ENCODE peak calls at places on chromosomes 6 and 20, in six cellular contexts. F is psoas muscle, D is ovary, U is lower leg skin, B is AG09309, R is A549. H is an unnamed sample.

GRCh38 chr6:43924222-43924702 is 154.3 kb downstream of the VEGFA start:
- DNase-seq in D (no peak), B (no peak), R (no peak), F (no peak), U (no peak), H (no peak)

GRCh38 chr6:54864272-54864671 is 17.7 kb downstream of the FAM83B start:
- DNase-seq in F (no peak), B (no peak), U (no peak), R (no peak), D (no peak), H (no peak)

GRCh38 chr20:59004493-59004762 is 2.6 kb downstream of the CTSZ start:
- DNase-seq in F (peak), U (peak), D (no peak), B (no peak), R (no peak), H (no peak)

GRCh38 chr6:141248056-141248799 is 884.5 kb upstream of the GJE1 start:
- DNase-seq in B (no peak), R (no peak), F (no peak), U (no peak), D (no peak), H (no peak)

GRCh38 chr20:2402271-2402980 is 21.7 kb downstream of the TGM6 start:
- DNase-seq in R (peak), D (no peak), U (no peak), F (no peak), B (peak), H (peak)

GRCh38 chr6:167494698-167495435 is 170.0 kb downstream of the TTLL2 start:
- DNase-seq in R (no peak), U (no peak), D (no peak), B (no peak), F (no peak), H (no peak)

GRCh38 chr6:96499781-96500180 is 21.8 kb upstream of the UFL1 start:
- DNase-seq in R (no peak), D (no peak), B (no peak), U (no peak), F (no peak), H (no peak)

GRCh38 chr6:167546611-167547327 is 221.9 kb downstream of the TTLL2 start:
- DNase-seq in D (no peak), B (no peak), R (no peak), F (no peak), U (no peak), H (no peak)

GRCh38 chr6:69866351-69867074 is at the start of gene COL19A1:
- DNase-seq in F (peak), R (no peak), B (no peak), U (no peak), D (no peak), H (peak)

GRCh38 chr20:38426006-38426405 is 9.1 kb downstream of the SNHG17 start:
- DNase-seq in R (peak), U (no peak), D (no peak), B (peak), F (peak), H (peak)

GRCh38 chr6:135224037-135224647 is 43.0 kb downstream of the MYB start:
- DNase-seq in U (no peak), D (no peak), F (no peak), B (no peak), R (no peak), H (no peak)

GRCh38 chr20:10061641-10062040 is 26.9 kb downstream of the ANKEF1 start:
- DNase-seq in B (no peak), D (no peak), F (no peak), U (no peak), R (no peak), H (no peak)

GRCh38 chr20:23083553-23084220 is 2.4 kb downstream of the CD93 start:
- DNase-seq in D (no peak), B (no peak), U (no peak), F (no peak), R (no peak), H (no peak)

GRCh38 chr6:8674088-8674487 is 238.7 kb upstream of the SLC35B3 start:
- DNase-seq in D (no peak), U (no peak), R (no peak), B (no peak), F (no peak), H (no peak)

GRCh38 chr6:34234667-34235604 is 1.7 kb upstream of the HMGA1 start:
- DNase-seq in B (no peak), D (no peak), U (peak), F (no peak), R (no peak), H (no peak)

GRCh38 chr6:146595981-146596731 is 2.6 kb upstream of the ADGB start:
- DNase-seq in R (no peak), D (no peak), B (no peak), U (no peak), F (no peak), H (peak)

GRCh38 chr6:37699138-37699766 is 1.6 kb upstream of the MDGA1 start:
- DNase-seq in U (no peak), D (no peak), F (no peak), B (no peak), R (no peak), H (peak)
- TF ChIP-seq CTCF in U (no peak), D (no peak), F (no peak), B (no peak), R (no peak), H (no peak)

GRCh38 chr20:46307139-46307998 is 929 bp downstream of the CDH22 start:
- DNase-seq in B (no peak), R (peak), U (no peak), F (peak), D (no peak), H (peak)
- H3K4me3 ChIP-seq in B (no peak), R (peak), U (peak), F (peak), D (peak), H (no peak)

DNA sequence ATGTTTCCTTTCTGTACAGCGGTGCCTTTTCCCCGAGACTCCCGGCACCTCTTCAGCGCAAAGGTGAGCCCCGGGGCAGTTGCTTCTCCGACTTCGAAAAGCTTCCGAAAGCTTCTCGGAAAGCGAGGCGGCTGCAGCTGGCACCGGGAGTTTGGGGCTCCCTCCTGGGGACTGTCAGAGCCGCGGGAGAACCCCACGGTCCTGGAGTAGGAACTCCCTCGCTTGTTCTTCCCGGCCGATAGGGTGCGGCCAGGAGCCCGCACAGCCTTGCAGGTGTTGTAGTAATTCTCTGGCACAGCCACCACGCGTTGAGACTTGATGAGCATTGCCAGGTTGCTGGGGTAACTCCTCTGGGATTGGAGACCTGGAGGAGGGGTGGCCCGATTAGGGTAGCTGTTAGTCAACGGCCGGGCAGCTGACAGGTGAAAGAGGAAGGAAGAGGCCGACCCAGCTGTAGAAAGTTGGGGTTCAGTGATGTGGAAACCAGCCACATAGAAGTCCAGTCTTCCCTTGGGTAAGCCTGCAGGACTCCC is 708 bp downstream of the KDM1B start:
- DNase-seq in D (peak), R (peak), B (no peak), U (peak), F (peak), H (peak)
- TF ChIP-seq CTCF in D (no peak), R (peak), B (peak), U (no peak), F (peak), H (peak)

GRCh38 chr6:12750416-12750815 is 33.8 kb downstream of the PHACTR1 start:
- DNase-seq in F (no peak), B (no peak), R (no peak), U (no peak), D (no peak), H (no peak)

GRCh38 chr6:12748815-12749521 is 32.4 kb downstream of the PHACTR1 start:
- DNase-seq in D (no peak), R (no peak), F (peak), U (no peak), B (no peak), H (no peak)

GRCh38 chr6:12751694-12752304 is 35.2 kb downstream of the PHACTR1 start:
- DNase-seq in F (peak), R (peak), D (no peak), B (peak), U (no peak), H (peak)

GRCh38 chr6:12748411-12748810 is 31.8 kb downstream of the PHACTR1 start:
- DNase-seq in D (no peak), F (no peak), B (no peak), R (no peak), U (no peak), H (no peak)

DNA sequence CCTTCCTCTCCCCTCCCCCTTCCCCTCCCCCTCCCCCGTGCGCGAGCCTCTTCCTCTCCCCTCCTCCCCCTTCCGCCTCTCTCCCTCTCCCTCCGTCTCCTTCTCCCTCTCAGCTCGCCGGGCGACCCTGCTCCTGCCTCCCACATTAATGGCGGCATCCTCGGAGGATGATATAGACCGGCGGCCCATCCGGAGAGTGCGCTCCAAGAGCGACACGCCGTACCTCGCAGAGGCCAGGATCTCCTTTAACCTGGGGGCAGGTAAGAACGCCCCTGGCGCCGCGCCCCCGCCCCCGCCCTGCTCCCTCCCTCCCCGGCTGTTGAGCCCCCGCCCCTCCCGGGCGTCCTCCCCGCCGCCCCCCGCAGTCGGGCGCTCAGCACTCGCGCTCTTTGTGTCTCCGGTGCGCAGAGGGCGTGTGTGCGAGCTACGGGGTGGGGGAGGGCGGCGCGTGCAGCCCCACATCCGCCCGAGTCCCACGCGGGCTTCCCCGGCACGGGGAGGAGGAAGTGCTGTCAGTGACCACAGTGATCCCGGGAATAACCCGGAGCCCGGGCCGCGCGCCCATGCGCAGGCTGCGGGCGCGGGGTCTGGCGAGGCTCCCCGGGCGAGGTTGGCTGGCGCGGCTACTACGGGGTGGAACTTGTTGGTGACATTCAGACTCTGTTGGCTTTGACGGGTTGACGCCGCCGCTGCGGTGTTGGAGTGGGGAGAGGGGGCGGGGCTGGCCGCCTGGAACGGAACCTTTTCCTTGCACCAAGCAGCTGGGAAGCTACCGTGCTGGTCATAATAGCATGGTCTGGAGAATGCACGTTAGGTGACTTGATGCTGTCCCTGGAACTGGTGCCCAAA is 33.2 kb downstream of the PHACTR1 start:
- DNase-seq in D (no peak), F (no peak), R (no peak), U (no peak), B (no peak), H (no peak)
- H3K4me3 ChIP-seq in D (no peak), F (peak), R (no peak), U (no peak), B (no peak), H (no peak)

GRCh38 chr20:6185268-6185667 is 62.4 kb upstream of the FERMT1 start:
- DNase-seq in U (no peak), R (no peak), B (no peak), D (no peak), F (no peak), H (no peak)
- TF ChIP-seq CTCF in U (no peak), R (no peak), B (no peak), D (no peak), F (no peak), H (peak)

GRCh38 chr20:53524589-53525311 is 68.9 kb downstream of the ZNF217 start:
- DNase-seq in D (no peak), F (no peak), R (no peak), U (peak), B (no peak), H (no peak)

GRCh38 chr20:53527196-53527595 is 66.4 kb downstream of the ZNF217 start:
- DNase-seq in U (no peak), F (no peak), B (no peak), R (no peak), D (no peak), H (no peak)

GRCh38 chr20:53522696-53523095 is 70.9 kb downstream of the ZNF217 start:
- DNase-seq in D (no peak), R (no peak), U (peak), F (no peak), B (no peak), H (no peak)

GRCh38 chr20:53517146-53517545 is 76.5 kb downstream of the ZNF217 start:
- DNase-seq in F (no peak), B (no peak), U (peak), D (no peak), R (no peak), H (no peak)

GRCh38 chr20:53522026-53522425 is 71.6 kb downstream of the ZNF217 start:
- DNase-seq in B (no peak), F (no peak), R (no peak), U (peak), D (no peak), H (no peak)
- H3K4me3 ChIP-seq in B (no peak), F (no peak), R (no peak), U (no peak), D (no peak), H (no peak)

GRCh38 chr6:3372912-3373554 is 83.8 kb downstream of the SLC22A23 start:
- DNase-seq in F (no peak), R (peak), B (no peak), D (no peak), U (no peak), H (no peak)

GRCh38 chr6:3373597-3374203 is 83.2 kb downstream of the SLC22A23 start:
- DNase-seq in B (no peak), F (no peak), R (no peak), U (no peak), D (no peak), H (no peak)

GRCh38 chr6:3371222-3371949 is 85.5 kb downstream of the SLC22A23 start:
- DNase-seq in B (no peak), D (no peak), U (no peak), F (no peak), R (no peak), H (no peak)

GRCh38 chr6:3370361-3371221 is 86.3 kb downstream of the SLC22A23 start:
- DNase-seq in R (no peak), D (no peak), B (no peak), U (no peak), F (no peak), H (no peak)

DNA sequence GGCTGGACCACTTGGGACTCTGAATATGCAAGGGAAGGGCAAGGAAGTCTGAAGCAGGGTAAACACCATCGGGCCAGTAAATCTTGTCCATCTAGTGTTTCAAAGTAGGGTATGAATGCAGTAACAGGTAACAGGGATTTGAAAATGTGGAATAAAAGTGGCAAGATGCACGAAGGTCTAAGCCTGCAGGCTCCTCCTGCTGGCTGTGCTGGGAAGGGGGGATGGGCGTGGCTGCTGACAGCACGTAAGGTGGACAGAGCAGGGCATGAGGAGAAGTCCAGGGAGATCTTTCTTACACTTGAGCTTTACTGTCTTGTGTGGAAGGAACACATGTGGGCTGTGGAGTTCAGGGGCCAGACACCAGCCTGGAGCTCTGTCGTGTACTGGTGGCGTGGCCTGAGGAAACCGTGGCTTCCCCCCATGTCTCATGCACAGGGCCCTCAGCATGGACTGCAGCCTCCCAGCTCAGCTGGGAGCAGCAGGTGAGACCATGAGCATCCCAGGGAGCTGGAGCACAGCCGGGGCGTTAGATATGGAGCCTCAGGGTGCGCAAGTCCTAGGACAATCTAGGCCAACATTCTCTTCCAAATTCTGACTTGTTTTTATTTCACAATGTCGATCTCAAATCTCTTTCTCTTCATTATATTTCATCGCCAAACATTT is 84.5 kb downstream of the SLC22A23 start:
- DNase-seq in F (no peak), D (no peak), U (no peak), R (no peak), B (no peak), H (no peak)
- TF ChIP-seq CTCF in F (no peak), D (no peak), U (no peak), R (no peak), B (peak), H (peak)

GRCh38 chr6:149907317-149907716 is 9.4 kb upstream of the RAET1E start:
- DNase-seq in D (no peak), F (no peak), B (no peak), U (peak), R (no peak), H (no peak)

GRCh38 chr6:149910721-149911151 is 12.2 kb downstream of the RAET1G start:
- DNase-seq in D (no peak), R (no peak), B (no peak), U (peak), F (no peak), H (no peak)

GRCh38 chr6:149906405-149906804 is 8.5 kb upstream of the RAET1E start:
- DNase-seq in D (no peak), B (no peak), U (peak), F (no peak), R (no peak), H (no peak)

GRCh38 chr6:149913085-149913484 is 9.8 kb downstream of the RAET1G start:
- DNase-seq in D (no peak), F (no peak), U (peak), R (no peak), B (no peak), H (peak)

DNA sequence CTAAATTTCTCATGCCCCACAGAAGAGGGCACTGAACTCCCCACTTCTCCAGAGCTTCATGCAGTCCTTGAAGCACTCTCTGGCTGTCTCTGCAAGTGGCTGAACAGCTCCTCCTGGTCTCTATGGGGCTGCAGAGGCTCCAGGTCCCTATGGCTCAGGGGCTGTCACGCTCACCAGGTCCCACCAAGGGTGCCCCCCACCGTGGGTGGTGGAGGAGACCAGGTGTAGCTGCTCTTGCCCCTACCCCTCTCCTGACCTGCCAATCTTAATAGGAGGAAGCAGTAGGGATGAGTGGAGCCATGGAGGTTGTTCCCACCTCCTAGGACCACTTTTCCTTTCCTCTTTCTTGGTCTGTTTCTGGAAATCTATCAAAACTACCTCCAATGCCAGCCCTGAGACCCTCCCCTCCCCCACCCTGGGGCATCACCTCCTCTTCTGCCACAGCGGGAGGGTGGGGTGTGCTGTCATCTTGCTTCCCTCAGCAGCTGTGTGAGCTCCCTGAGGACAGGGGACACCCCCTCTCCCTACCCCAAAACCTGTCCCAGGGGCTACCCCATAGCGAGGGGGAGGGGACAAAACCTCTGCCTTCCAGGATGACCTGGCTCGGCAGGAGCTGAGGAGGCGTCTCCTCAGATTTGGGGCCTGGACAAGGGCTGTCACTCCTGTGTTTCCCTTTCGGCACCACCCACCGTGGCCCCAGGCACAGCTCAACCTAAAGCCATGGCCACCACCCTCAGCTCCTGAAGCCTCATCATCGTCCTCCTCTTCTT is 12.0 kb upstream of the RAET1E start:
- DNase-seq in B (no peak), U (peak), R (no peak), F (no peak), D (no peak), H (no peak)
- H3K4me3 ChIP-seq in B (no peak), U (no peak), R (no peak), F (no peak), D (no peak), H (no peak)

DNA sequence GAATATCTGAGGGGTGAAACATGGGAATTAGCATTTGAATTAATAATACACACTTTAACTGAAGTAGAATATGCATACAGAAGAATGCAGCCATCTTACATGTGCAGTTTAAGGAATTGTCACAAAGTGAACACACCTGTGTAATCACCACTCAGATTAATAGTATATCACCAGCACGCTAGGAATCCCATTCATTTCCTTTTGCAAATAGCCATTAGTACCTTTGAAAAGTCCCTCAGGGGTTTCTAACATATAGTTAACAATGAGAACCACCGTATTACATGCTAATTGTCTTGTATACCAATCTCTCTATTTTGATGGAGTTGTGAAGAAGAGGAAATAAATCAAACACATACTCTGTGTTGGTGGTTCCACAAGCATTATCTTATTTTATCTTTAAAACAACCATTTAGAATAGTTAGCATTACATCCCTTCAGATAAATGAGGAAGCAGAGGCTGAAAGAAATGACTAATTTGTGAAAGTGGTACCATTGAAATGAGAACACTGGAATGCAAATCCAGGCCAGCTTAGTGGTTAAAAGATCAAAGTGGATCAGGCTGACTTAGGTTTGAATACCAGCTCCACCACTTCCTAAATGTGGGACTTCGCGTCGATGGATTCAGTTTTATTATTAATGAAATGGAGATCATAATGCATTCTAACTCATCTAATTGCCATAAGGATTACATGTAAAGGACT is 317.7 kb downstream of the HDGFL1 start:
- DNase-seq in F (no peak), U (no peak), D (no peak), B (no peak), R (no peak), H (peak)
- TF ChIP-seq CTCF in F (no peak), U (no peak), D (no peak), B (no peak), R (no peak), H (no peak)